ENCODE peak calls at places on chromosomes 13 and 19, in ten cellular contexts. Z is Peyer's patch, P is sigmoid colon, D is right atrium auricular region, L is IMR-90, E is cardiac muscle cell, G is A673, T is lung, B is heart right ventricle, R is left ventricle myocardium inferior. U is an unnamed sample.

GRCh38 chr19:50213925-50214324 is 10.5 kb downstream of the MYH14 start:
- DNase-seq in Z (no peak), P (no peak), D (no peak), L (no peak), E (no peak), G (no peak), T (no peak), B (no peak), R (no peak), U (no peak)

GRCh38 chr19:31220540-31220939 is 128.7 kb downstream of the TSHZ3 start:
- DNase-seq in Z (no peak), P (no peak), D (no peak), L (no peak), E (peak; percentile 2), G (peak; percentile 52), T (no peak), B (no peak), R (no peak), U (no peak)

GRCh38 chr13:33937373-33938087 is 119.6 kb downstream of the RFC3 start:
- DNase-seq in Z (no peak), P (no peak), D (no peak), L (no peak), E (peak; percentile 4), G (no peak), T (no peak), B (no peak), R (no peak), U (no peak)

GRCh38 chr13:30639671-30640070 is 22.0 kb downstream of the USPL1 start:
- DNase-seq in Z (no peak), P (no peak), D (no peak), L (peak; percentile 36), E (no peak), G (peak; percentile 11), T (no peak), B (no peak), R (no peak), U (no peak)

GRCh38 chr19:41981724-41982123 is 12.3 kb downstream of the ATP1A3 start:
- DNase-seq in Z (no peak), P (no peak), D (no peak), L (no peak), E (no peak), G (no peak), T (no peak), B (no peak), R (no peak), U (no peak)

GRCh38 chr13:27403252-27403678 is 21.2 kb upstream of the GTF3A start:
- DNase-seq in Z (no peak), P (no peak), D (no peak), L (peak; percentile 65), E (peak; percentile 48), G (peak; percentile 12), T (no peak), B (no peak), R (no peak), U (no peak)

GRCh38 chr13:75788494-75788991 is 152.4 kb downstream of the LMO7 start:
- DNase-seq in Z (no peak), P (no peak), D (no peak), L (peak; percentile 96), E (no peak), G (peak; percentile 44), T (peak; percentile 51), B (peak; percentile 34), R (no peak), U (no peak)

GRCh38 chr13:35984776-35985453 is 146.3 kb downstream of the DCLK1 start:
- DNase-seq in Z (no peak), P (no peak), D (no peak), L (no peak), E (peak; percentile 13), G (peak; percentile 70), T (no peak), B (no peak), R (no peak), U (no peak)

GRCh38 chr13:35848316-35848715 is 282.9 kb downstream of the DCLK1 start:
- DNase-seq in Z (no peak), P (no peak), D (no peak), L (no peak), E (no peak), G (no peak), T (no peak), B (no peak), R (no peak), U (no peak)

GRCh38 chr13:37868691-37869505 is 674 bp downstream of the TRPC4 start:
- DNase-seq in Z (no peak), P (no peak), D (no peak), L (peak; percentile 50), E (peak; percentile 8), G (peak; percentile 72), T (no peak), B (no peak), R (no peak), U (no peak)

GRCh38 chr19:1575323-1576241 is 7.5 kb upstream of the MEX3D start:
- DNase-seq in Z (no peak), P (peak; percentile 61), D (no peak), L (no peak), E (no peak), G (no peak), T (no peak), B (no peak), R (no peak), U (no peak)

GRCh38 chr13:38685974-38686571 is 804 bp upstream of the FREM2 start:
- DNase-seq in Z (no peak), P (no peak), D (no peak), L (no peak), E (peak; percentile 76), G (peak; percentile 91), T (no peak), B (no peak), R (no peak), U (no peak)

GRCh38 chr13:33033361-33033812 is 17.2 kb downstream of the KL start:
- DNase-seq in Z (no peak), P (peak; percentile 68), D (no peak), L (no peak), E (peak; percentile 13), G (peak; percentile 33), T (no peak), B (no peak), R (no peak), U (no peak)

GRCh38 chr19:21468791-21469190 is 36.6 kb upstream of the ZNF429 start:
- DNase-seq in Z (no peak), P (no peak), D (no peak), L (no peak), E (peak; percentile 15), G (no peak), T (no peak), B (no peak), R (no peak), U (no peak)
- TF ChIP-seq CTCF in Z (no peak), P (no peak), D (no peak), L (no peak), E (no peak), G (no peak), T (no peak), B (peak; percentile 22), R (no peak), U (no peak)

DNA sequence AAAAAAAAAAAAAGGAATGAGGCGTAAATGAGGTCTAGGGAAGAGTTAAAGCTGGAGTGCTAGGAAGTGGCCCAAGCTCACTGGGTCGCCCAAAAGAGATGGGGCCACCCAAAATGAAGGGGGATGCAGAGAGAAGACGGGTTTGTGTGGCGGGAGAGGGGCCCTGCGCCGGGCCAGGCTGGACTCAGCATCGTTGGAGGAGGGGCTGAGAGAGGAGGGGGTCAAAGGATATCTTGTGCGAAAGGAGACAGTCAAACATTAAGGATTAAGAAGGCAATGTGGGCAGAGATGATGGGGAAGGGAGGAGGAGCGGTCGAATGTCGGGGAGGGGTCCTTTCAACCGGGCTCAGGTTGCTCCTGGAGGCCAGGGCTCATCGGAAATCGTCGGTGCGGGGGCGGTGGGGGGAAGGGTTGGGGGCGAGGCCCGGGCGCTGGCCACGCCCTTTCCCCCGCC is 825 bp upstream of the CARM1 start:
- DNase-seq in Z (no peak), P (no peak), D (no peak), L (no peak), E (no peak), G (no peak), T (no peak), B (no peak), R (no peak), U (no peak)
- H3K4me3 ChIP-seq in Z (peak overlapping the region; percentile 41), P (peak overlapping the region; percentile 35), D (peak overlapping the region; percentile 56), L (peak overlapping the region; percentile 49), E (peak overlapping the region; percentile 38), G (peak overlapping the region; percentile 43), T (no peak overlapping the region), B (peak overlapping the region; percentile 62), R (peak overlapping the region; percentile 65), U (peak overlapping the region; percentile 49)

GRCh38 chr19:18392417-18392816 is 5.0 kb downstream of the LRRC25 start:
- DNase-seq in Z (peak; percentile 44), P (peak; percentile 76), D (peak; percentile 72), L (no peak), E (no peak), G (no peak), T (peak; percentile 64), B (no peak), R (peak; percentile 46), U (no peak)
- H3K36me3 ChIP-seq in Z (no peaks in the 10 kb centered on the region), P (no peaks in the 10 kb centered on the region), D (no peaks in the 10 kb centered on the region), L (peaks cover 9% of the 10 kb centered on the region), E (no peaks in the 10 kb centered on the region), G (no peaks in the 10 kb centered on the region), T (peaks cover 13% of the 10 kb centered on the region), B (no peaks in the 10 kb centered on the region), R (no peaks in the 10 kb centered on the region), U (no peaks in the 10 kb centered on the region)

GRCh38 chr19:44637390-44637764 is 6.3 kb upstream of the PVR start:
- DNase-seq in Z (no peak), P (no peak), D (no peak), L (no peak), E (no peak), G (no peak), T (no peak), B (no peak), R (no peak), U (no peak)

GRCh38 chr19:44636439-44637389 is 7.0 kb upstream of the PVR start:
- DNase-seq in Z (no peak), P (no peak), D (no peak), L (no peak), E (no peak), G (no peak), T (no peak), B (no peak), R (no peak), U (no peak)

GRCh38 chr19:44640518-44640917 is 3.2 kb upstream of the PVR start:
- DNase-seq in Z (no peak), P (no peak), D (no peak), L (peak; percentile 58), E (no peak), G (no peak), T (no peak), B (no peak), R (no peak), U (no peak)

GRCh38 chr19:44634785-44635184 is 8.9 kb upstream of the PVR start:
- DNase-seq in Z (no peak), P (no peak), D (no peak), L (no peak), E (no peak), G (no peak), T (no peak), B (no peak), R (no peak), U (no peak)

GRCh38 chr19:44635581-44636438 is 7.9 kb upstream of the PVR start:
- DNase-seq in Z (no peak), P (no peak), D (no peak), L (peak; percentile 63), E (no peak), G (no peak), T (no peak), B (no peak), R (no peak), U (no peak)
- TF ChIP-seq CTCF in Z (no peak), P (no peak), D (no peak), L (no peak), E (no peak), G (no peak), T (no peak), B (no peak), R (no peak), U (no peak)

GRCh38 chr13:112105244-112105681 is 38.3 kb downstream of the SOX1 start:
- DNase-seq in Z (no peak), P (peak; percentile 53), D (no peak), L (no peak), E (no peak), G (no peak), T (no peak), B (no peak), R (no peak), U (no peak)
- H3K4me3 ChIP-seq in Z (no peak overlapping the region), P (no peak overlapping the region), D (no peak overlapping the region), L (no peak overlapping the region), E (no peak overlapping the region), G (peak overlapping the region; percentile 18), T (no peak overlapping the region), B (no peak overlapping the region), R (no peak overlapping the region), U (no peak overlapping the region)